ENCODE peak calls at places on chromosome 10, in six cellular contexts. U, T, P, H, G and E are unnamed samples.

GRCh38 chr10:5871596-5871995 is 18.1 kb downstream of the ANKRD16 start:
- DNase-seq in U (no peak), T (no peak), P (no peak), H (no peak), G (no peak), E (no peak)

GRCh38 chr10:3527869-3528268 is 257.1 kb downstream of the KLF6 start:
- DNase-seq in U (no peak), T (no peak), P (no peak), H (no peak), G (no peak), E (no peak)

GRCh38 chr10:87038786-87039185 is 18.7 kb downstream of the FAM25A start:
- DNase-seq in U (no peak), T (no peak), P (no peak), H (no peak), G (no peak), E (no peak)

GRCh38 chr10:5509691-5510090 is 10.3 kb upstream of the CALML5 start:
- DNase-seq in U (no peak), T (no peak), P (no peak), H (no peak), G (no peak), E (no peak)

GRCh38 chr10:92742331-92743228 is 52.8 kb downstream of the HHEX start:
- DNase-seq in U (no peak), T (no peak), P (no peak), H (no peak), G (peak), E (no peak)

GRCh38 chr10:54799491-54799890 is 1.5 kb downstream of the PCDH15 start:
- DNase-seq in U (no peak), T (no peak), P (no peak), H (no peak), G (no peak), E (no peak)

GRCh38 chr10:90675621-90676020 is 182.2 kb downstream of the HTR7 start:
- DNase-seq in U (no peak), T (no peak), P (peak), H (no peak), G (no peak), E (no peak)

GRCh38 chr10:128123853-128124252 is 2.4 kb downstream of the MKI67 start:
- DNase-seq in U (no peak), T (no peak), P (no peak), H (no peak), G (no peak), E (no peak)

GRCh38 chr10:75187961-75188426 is 22.6 kb upstream of the VDAC2 start:
- DNase-seq in U (peak), T (peak), P (no peak), H (peak), G (peak), E (peak)

GRCh38 chr10:127928021-127928806 is 21.3 kb downstream of the PTPRE start:
- DNase-seq in U (no peak), T (no peak), P (peak), H (no peak), G (no peak), E (no peak)

GRCh38 chr10:49776851-49777250 is 14.7 kb upstream of the OGDHL start:
- DNase-seq in U (no peak), T (no peak), P (no peak), H (no peak), G (no peak), E (no peak)

GRCh38 chr10:132458595-132459251 is 61.7 kb downstream of the PWWP2B start:
- DNase-seq in U (peak), T (peak), P (no peak), H (peak), G (peak), E (peak)

GRCh38 chr10:100811261-100811660 is 65.9 kb downstream of the PAX2 start:
- DNase-seq in U (no peak), T (no peak), P (no peak), H (no peak), G (no peak), E (no peak)

GRCh38 chr10:43739171-43739570 is 90.5 kb upstream of the ZNF32 start:
- DNase-seq in U (no peak), T (no peak), P (peak), H (no peak), G (no peak), E (no peak)

GRCh38 chr10:43124094-43124521 is 14.1 kb upstream of the CSGALNACT2 start:
- DNase-seq in U (no peak), T (peak), P (no peak), H (no peak), G (no peak), E (no peak)

GRCh38 chr10:102644066-102644645 is at the start of gene TRIM8:
- DNase-seq in U (peak), T (peak), P (no peak), H (peak), G (peak), E (peak)

GRCh38 chr10:110919349-110919931 is at the start of gene SHOC2:
- DNase-seq in U (peak), T (peak), P (no peak), H (peak), G (peak), E (peak)

GRCh38 chr10:110504111-110504735 is 6.5 kb downstream of the DUSP5 start:
- DNase-seq in U (peak), T (peak), P (no peak), H (peak), G (peak), E (peak)